ENCODE peak calls at places on chromosomes 1 and 21, in nine cellular contexts. E is IMR-90; V is fibroblast of lung; D is CD8-positive, alpha-beta memory T cell; J is cardiac muscle cell; C is heart right ventricle; K is endodermal cell; L is breast epithelium; I is NT2/D1. A is an unnamed sample. For H3K27me3 and H3K36me3, the result is how much of the 10 kb centered on the place peaks cover.

GRCh38 chr1:113579256-113580018 is 179.8 kb downstream of the PHTF1 start:
- DNase-seq in E (peak), V (no peak), D (no peak), J (peak), C (no peak), K (no peak), L (no peak), I (no peak), A (no peak)

GRCh38 chr1:116951175-116951935 is 41.6 kb downstream of the PTGFRN start:
- DNase-seq in E (peak), V (peak), D (no peak), J (peak), C (peak), K (no peak), L (no peak), I (no peak), A (no peak)

GRCh38 chr1:99365545-99365944 is 101.3 kb downstream of the PLPPR4 start:
- DNase-seq in E (no peak), V (no peak), D (no peak), J (no peak), C (no peak), K (no peak), L (no peak), I (no peak), A (no peak)

GRCh38 chr21:38350681-38351080 is 93.9 kb downstream of the KCNJ15 start:
- DNase-seq in E (no peak), V (no peak), D (no peak), J (peak), C (no peak), K (peak), L (no peak), I (no peak), A (no peak)

GRCh38 chr1:151867785-151868403 is 14.4 kb upstream of the THEM5 start:
- DNase-seq in E (peak), V (peak), D (no peak), J (peak), C (no peak), K (no peak), L (no peak), I (no peak), A (no peak)

GRCh38 chr1:212791261-212791675 is 309 bp downstream of the NSL1 start:
- DNase-seq in E (peak), V (peak), D (no peak), J (peak), C (no peak), K (no peak), L (no peak), I (no peak), A (peak)

GRCh38 chr1:151723726-151724370 is 2.5 kb downstream of the RIIAD1 start:
- DNase-seq in E (no peak), V (no peak), D (no peak), J (no peak), C (no peak), K (peak), L (no peak), I (peak), A (no peak)

GRCh38 chr1:24289937-24290595 is 29.1 kb upstream of the GRHL3 start:
- DNase-seq in E (peak), V (peak), D (no peak), J (peak), C (peak), K (no peak), L (peak), I (no peak), A (no peak)

GRCh38 chr21:33268736-33269441 is 2.7 kb downstream of the IL10RB start:
- DNase-seq in E (no peak), V (no peak), D (no peak), J (no peak), C (no peak), K (peak), L (peak), I (no peak), A (no peak)

GRCh38 chr1:169741666-169742394 is 8.0 kb upstream of the SELE start:
- DNase-seq in E (peak), V (peak), D (no peak), J (peak), C (no peak), K (no peak), L (no peak), I (no peak), A (no peak)

GRCh38 chr21:36756527-36756926 is 57.6 kb downstream of the SIM2 start:
- DNase-seq in E (peak), V (no peak), D (no peak), J (no peak), C (no peak), K (no peak), L (no peak), I (no peak), A (no peak)

GRCh38 chr1:17579951-17580939 is 40.7 kb downstream of the ARHGEF10L start:
- DNase-seq in E (no peak), V (no peak), D (no peak), J (no peak), C (no peak), K (no peak), L (no peak), I (no peak), A (no peak)

GRCh38 chr1:36099681-36100341 is 11.1 kb downstream of the ADPRS start:
- DNase-seq in E (peak), V (peak), D (peak), J (peak), C (peak), K (peak), L (peak), I (peak), A (peak)

GRCh38 chr21:41859297-41859980 is 19.7 kb downstream of the PRDM15 start:
- DNase-seq in E (no peak), V (no peak), D (no peak), J (no peak), C (no peak), K (no peak), L (no peak), I (no peak), A (no peak)

GRCh38 chr1:43067856-43068751 is 104.0 kb downstream of the EBNA1BP2 start:
- DNase-seq in E (no peak), V (no peak), D (no peak), J (no peak), C (no peak), K (peak), L (no peak), I (no peak), A (peak)

GRCh38 chr1:243716901-243717300 is 133.1 kb downstream of the AKT3 start:
- DNase-seq in E (peak), V (no peak), D (no peak), J (no peak), C (no peak), K (no peak), L (no peak), I (no peak), A (no peak)

GRCh38 chr1:11253226-11253625 is 9.1 kb downstream of the MTOR start:
- DNase-seq in E (no peak), V (no peak), D (no peak), J (no peak), C (no peak), K (no peak), L (no peak), I (no peak), A (no peak)

GRCh38 chr1:15171271-15171908 is 17.8 kb downstream of the TMEM51 start:
- DNase-seq in E (no peak), V (no peak), D (no peak), J (no peak), C (no peak), K (no peak), L (no peak), I (no peak), A (peak)

GRCh38 chr1:38712046-38712445 is 147.5 kb downstream of the RRAGC start:
- DNase-seq in E (no peak), V (no peak), D (no peak), J (no peak), C (no peak), K (no peak), L (no peak), I (no peak), A (no peak)

GRCh38 chr21:38913120-38913975 is 107.6 kb downstream of the ETS2 start:
- DNase-seq in E (peak), V (peak), D (no peak), J (peak), C (peak), K (peak), L (peak), I (no peak), A (peak)

GRCh38 chr1:29786195-29786594 is 549.9 kb downstream of the PTPRU start:
- DNase-seq in E (no peak), V (no peak), D (no peak), J (no peak), C (no peak), K (no peak), L (no peak), I (no peak), A (no peak)

GRCh38 chr1:205748398-205749093 is 1.4 kb downstream of the NUCKS1 start:
- DNase-seq in E (peak), V (peak), D (no peak), J (peak), C (no peak), K (no peak), L (no peak), I (no peak), A (no peak)

GRCh38 chr1:177546346-177546745 is 375.6 kb downstream of the BRINP2 start:
- DNase-seq in E (no peak), V (no peak), D (no peak), J (peak), C (no peak), K (no peak), L (no peak), I (no peak), A (no peak)

GRCh38 chr21:31490471-31490870 is 146.4 kb upstream of the TIAM1 start:
- DNase-seq in E (no peak), V (no peak), D (no peak), J (no peak), C (no peak), K (no peak), L (no peak), I (no peak), A (peak)

GRCh38 chr1:166920561-166921475 is 44.8 kb upstream of the TADA1 start:
- DNase-seq in E (no peak), V (no peak), D (no peak), J (peak), C (peak), K (peak), L (no peak), I (no peak), A (peak)

GRCh38 chr1:197908695-197909336 is 6.4 kb downstream of the C1orf53 start:
- DNase-seq in E (no peak), V (no peak), D (no peak), J (no peak), C (no peak), K (peak), L (no peak), I (no peak), A (peak)
- H3K27me3 ChIP-seq in E (half or more), V (half or more), D (half or more), J (half or more), C (half or more), K (half or more), L (half or more), I (half or more), A (half or more)

GRCh38 chr1:160647329-160647720 is 481 bp upstream of the SLAMF1 start:
- DNase-seq in E (no peak), V (no peak), D (no peak), J (no peak), C (no peak), K (no peak), L (no peak), I (no peak), A (no peak)

GRCh38 chr1:160646711-160647328 is at the start of gene SLAMF1:
- DNase-seq in E (no peak), V (no peak), D (peak), J (no peak), C (no peak), K (no peak), L (no peak), I (no peak), A (no peak)

GRCh38 chr1:160644399-160644798 is 2.4 kb downstream of the SLAMF1 start:
- DNase-seq in E (no peak), V (no peak), D (no peak), J (no peak), C (no peak), K (no peak), L (no peak), I (no peak), A (no peak)

GRCh38 chr1:160646192-160646591 is 652 bp downstream of the SLAMF1 start:
- DNase-seq in E (no peak), V (no peak), D (no peak), J (no peak), C (no peak), K (no peak), L (no peak), I (no peak), A (no peak)

GRCh38 chr1:160645386-160646063 is 1.3 kb downstream of the SLAMF1 start:
- DNase-seq in E (no peak), V (no peak), D (no peak), J (no peak), C (no peak), K (no peak), L (no peak), I (no peak), A (no peak)
- H3K4me3 ChIP-seq in E (no peak), V (no peak), D (peak), J (no peak), C (no peak), K (no peak), L (no peak), I (no peak), A (no peak)

DNA sequence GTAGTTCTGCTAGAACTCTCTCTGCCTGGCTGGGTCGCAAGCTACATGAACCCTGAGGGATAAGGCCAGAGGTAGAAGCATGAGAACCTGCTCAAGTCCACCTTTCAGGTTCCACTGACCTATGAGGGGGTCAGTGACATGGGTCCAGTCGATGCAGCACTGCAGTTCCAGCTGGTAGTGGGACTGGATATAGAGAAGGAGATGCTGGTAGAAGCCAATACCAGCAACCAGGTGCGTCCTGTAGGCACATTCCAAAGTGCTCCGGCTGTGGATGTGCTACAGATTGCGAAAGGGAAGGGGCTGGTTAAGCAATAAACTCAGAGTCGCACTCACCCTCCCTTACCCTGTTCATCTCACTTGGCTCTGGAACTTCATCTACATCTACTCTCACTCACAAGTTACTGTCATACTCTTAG is 5.7 kb downstream of the SMG5 start:
- DNase-seq in E (no peak), V (no peak), D (no peak), J (peak), C (no peak), K (no peak), L (no peak), I (no peak), A (no peak)
- H3K36me3 ChIP-seq in E (under half), V (under half), D (half or more), J (half or more), C (under half), K (half or more), L (under half), I (half or more), A (half or more)

GRCh38 chr1:228001738-228002535 is 4.9 kb upstream of the WNT3A start:
- DNase-seq in E (no peak), V (no peak), D (no peak), J (no peak), C (no peak), K (peak), L (peak), I (no peak), A (peak)
- H3K27me3 ChIP-seq in E (under half), V (under half), D (under half), J (half or more), C (half or more), K (half or more), L (half or more), I (half or more), A (under half)

GRCh38 chr1:204262506-204263239 is 48.9 kb upstream of the GOLT1A start:
- DNase-seq in E (no peak), V (no peak), D (no peak), J (no peak), C (no peak), K (no peak), L (no peak), I (no peak), A (no peak)
- H3K4me3 ChIP-seq in E (no peak), V (no peak), D (no peak), J (no peak), C (no peak), K (no peak), L (no peak), I (no peak), A (no peak)

GRCh38 chr1:226630592-226630991 is 82.0 kb downstream of the STUM start:
- DNase-seq in E (no peak), V (no peak), D (no peak), J (no peak), C (no peak), K (no peak), L (no peak), I (no peak), A (no peak)

GRCh38 chr1:226633541-226634155 is 85.1 kb downstream of the STUM start:
- DNase-seq in E (no peak), V (no peak), D (no peak), J (no peak), C (no peak), K (no peak), L (peak), I (no peak), A (no peak)

GRCh38 chr1:226632922-226633351 is 84.4 kb downstream of the STUM start:
- DNase-seq in E (no peak), V (no peak), D (no peak), J (no peak), C (no peak), K (peak), L (peak), I (no peak), A (peak)

GRCh38 chr1:226631229-226632000 is 82.9 kb downstream of the STUM start:
- DNase-seq in E (no peak), V (no peak), D (no peak), J (no peak), C (no peak), K (peak), L (no peak), I (no peak), A (peak)

GRCh38 chr1:226632169-226632884 is 83.8 kb downstream of the STUM start:
- DNase-seq in E (no peak), V (no peak), D (no peak), J (no peak), C (no peak), K (peak), L (peak), I (no peak), A (peak)
- H3K36me3 ChIP-seq in E (under half), V (under half), D (under half), J (under half), C (under half), K (under half), L (under half), I (under half), A (under half)

DNA sequence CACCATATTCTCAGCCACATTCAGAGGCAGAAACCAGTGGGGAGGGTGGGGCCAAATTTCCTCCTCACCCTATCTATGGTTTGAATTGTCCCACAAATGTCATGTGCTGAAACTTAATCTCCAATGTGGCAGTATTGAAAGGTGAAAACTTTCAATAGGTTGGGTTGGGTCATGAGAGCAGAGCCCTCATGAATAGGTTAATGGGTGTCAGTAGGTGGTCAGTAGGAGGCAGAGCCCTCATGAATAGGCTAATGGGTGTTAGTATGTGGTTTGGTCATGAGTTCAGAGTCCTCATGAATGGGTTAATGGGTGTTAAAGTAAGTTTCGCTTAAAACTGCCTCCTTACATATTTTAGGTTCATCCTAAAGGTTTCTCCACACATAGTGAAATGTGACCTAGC is 170.0 kb downstream of the FCRL5 start:
- DNase-seq in E (no peak), V (no peak), D (no peak), J (no peak), C (no peak), K (no peak), L (no peak), I (no peak), A (no peak)
- H3K27me3 ChIP-seq in E (under half), V (under half), D (under half), J (under half), C (half or more), K (under half), L (under half), I (under half), A (under half)

DNA sequence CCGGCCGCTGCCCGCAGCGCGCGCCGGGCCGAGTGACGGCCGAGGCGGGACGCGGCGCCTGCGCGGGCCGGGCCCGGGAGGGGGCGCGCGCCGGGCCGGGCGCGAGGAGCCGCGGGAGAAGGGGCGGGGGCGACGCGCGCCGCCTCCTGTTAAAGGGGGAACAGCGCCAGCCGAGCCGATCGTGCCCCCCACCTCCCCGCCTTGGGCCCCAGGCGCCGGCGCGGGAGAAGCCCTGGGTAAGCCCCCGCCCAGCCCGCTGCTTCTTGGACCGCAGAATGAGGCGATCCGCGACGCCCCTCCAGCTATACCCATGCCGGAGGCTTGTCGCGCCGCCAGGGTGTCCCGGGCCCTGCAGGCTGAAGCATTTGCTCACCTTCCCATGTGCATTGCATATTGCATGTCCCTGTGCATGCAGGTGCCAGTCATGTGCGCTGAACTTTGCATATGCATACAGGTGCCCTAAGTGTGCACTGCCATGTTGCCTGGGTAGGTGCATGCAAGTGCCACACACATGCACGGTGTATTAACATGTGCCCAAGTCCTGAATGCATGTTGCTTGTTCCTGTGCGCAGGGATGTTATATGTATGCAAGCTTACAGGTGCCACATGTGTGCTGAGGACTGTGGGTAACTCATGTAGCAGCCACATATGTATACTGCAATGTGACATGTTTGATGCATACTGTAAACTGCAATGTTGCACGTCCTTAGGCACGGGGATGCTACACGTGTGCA is at the start of gene ADGRB2:
- DNase-seq in E (no peak), V (no peak), D (peak), J (no peak), C (no peak), K (peak), L (no peak), I (no peak), A (peak)
- H3K4me3 ChIP-seq in E (peak), V (peak), D (peak), J (peak), C (peak), K (peak), L (peak), I (peak), A (peak)

A was measured in H7.